ENCODE peak calls at places on chromosomes 12 and 14, in four cellular contexts. L is esophagus squamous epithelium, T is tibial nerve, A is MM.1S. N is an unnamed sample.

GRCh38 chr12:94553875-94554274 is 94.2 kb upstream of the CEP83 start:
- DNase-seq in T (no peak), A (no peak), L (no peak), N (no peak)

GRCh38 chr14:50388256-50388931 is 8.3 kb downstream of the CDKL1 start:
- DNase-seq in T (no peak), A (no peak), L (no peak), N (no peak)

GRCh38 chr14:32109676-32110075 is 32.6 kb downstream of the ARHGAP5 start:
- DNase-seq in T (no peak), L (no peak), A (no peak), N (no peak)

GRCh38 chr12:81450920-81451739 is 308.0 kb downstream of the PPFIA2 start:
- DNase-seq in L (no peak), A (peak; percentile 44), T (no peak), N (peak; percentile 5)

GRCh38 chr12:131487379-131488129 is 223.3 kb upstream of the SFSWAP start:
- DNase-seq in T (no peak), A (no peak), L (no peak), N (no peak)

GRCh38 chr12:6652391-6652790 is 5.2 kb upstream of the ACRBP start:
- DNase-seq in A (no peak), T (no peak), L (no peak), N (no peak)

GRCh38 chr12:123094349-123095073 is 56.4 kb downstream of the PITPNM2 start:
- DNase-seq in A (no peak), T (peak; percentile 17), L (no peak), N (no peak)

GRCh38 chr12:78829690-78830089 is 34.9 kb upstream of the SYT1 start:
- DNase-seq in T (no peak), A (no peak), L (no peak), N (no peak)

GRCh38 chr12:76199808-76200207 is 115.3 kb upstream of the NAP1L1 start:
- DNase-seq in A (no peak), T (no peak), L (no peak), N (no peak)

GRCh38 chr14:102020058-102020971 is 55.9 kb downstream of the DYNC1H1 start:
- DNase-seq in L (no peak), A (no peak), T (no peak), N (peak; percentile 31)

GRCh38 chr14:73239463-73240241 is 2.3 kb downstream of the PAPLN start:
- DNase-seq in A (no peak), T (peak; percentile 51), L (no peak), N (no peak)

GRCh38 chr12:113135178-113136127 is at the start of gene RASAL1:
- DNase-seq in L (no peak), T (no peak), A (peak; percentile 37), N (no peak)

GRCh38 chr14:50928002-50928635 is 16.2 kb downstream of the PYGL start:
- DNase-seq in A (no peak), L (no peak), T (no peak), N (no peak)

GRCh38 chr14:55448146-55448614 is 7.8 kb upstream of the TBPL2 start:
- DNase-seq in T (no peak), L (no peak), A (no peak), N (no peak)

GRCh38 chr12:110906985-110907384 is 13.4 kb downstream of the MYL2 start:
- DNase-seq in L (no peak), A (no peak), T (no peak), N (no peak)

GRCh38 chr12:11981174-11981733 is 89.5 kb upstream of the BCL2L14 start:
- DNase-seq in T (no peak), L (no peak), A (peak; percentile 70), N (peak; percentile 26)

GRCh38 chr12:69173358-69173757 is 66.0 kb upstream of the CPSF6 start:
- DNase-seq in T (no peak), L (no peak), A (no peak), N (no peak)

GRCh38 chr14:86739761-86740160 is 1209.8 kb downstream of the FLRT2 start:
- DNase-seq in L (no peak), T (no peak), A (no peak), N (no peak)

GRCh38 chr14:28745176-28745575 is 21.4 kb upstream of the FOXG1 start:
- DNase-seq in A (no peak), L (no peak), T (no peak), N (no peak)

GRCh38 chr14:35403397-35404245 is 928 bp downstream of the NFKBIA start:
- DNase-seq in A (peak; percentile 79), L (peak; percentile 72), T (peak; percentile 97), N (peak; percentile 91)
- TF ChIP-seq CTCF in A (no peak), L (no peak), T (no peak), N (no peak)

GRCh38 chr12:101830391-101831325 is at the start of gene GNPTAB:
- DNase-seq in T (peak; percentile 73), A (peak; percentile 95), L (peak; percentile 60), N (peak; percentile 95)

GRCh38 chr12:101832030-101832429 is 1.3 kb upstream of the GNPTAB start:
- DNase-seq in T (no peak), L (no peak), A (no peak), N (no peak)

GRCh38 chr12:101826766-101827368 is 3.9 kb downstream of the GNPTAB start:
- DNase-seq in L (no peak), T (no peak), A (no peak), N (no peak)

GRCh38 chr12:101828463-101829196 is 2.1 kb downstream of the GNPTAB start:
- DNase-seq in A (peak; percentile 82), L (no peak), T (no peak), N (peak; percentile 51)

DNA sequence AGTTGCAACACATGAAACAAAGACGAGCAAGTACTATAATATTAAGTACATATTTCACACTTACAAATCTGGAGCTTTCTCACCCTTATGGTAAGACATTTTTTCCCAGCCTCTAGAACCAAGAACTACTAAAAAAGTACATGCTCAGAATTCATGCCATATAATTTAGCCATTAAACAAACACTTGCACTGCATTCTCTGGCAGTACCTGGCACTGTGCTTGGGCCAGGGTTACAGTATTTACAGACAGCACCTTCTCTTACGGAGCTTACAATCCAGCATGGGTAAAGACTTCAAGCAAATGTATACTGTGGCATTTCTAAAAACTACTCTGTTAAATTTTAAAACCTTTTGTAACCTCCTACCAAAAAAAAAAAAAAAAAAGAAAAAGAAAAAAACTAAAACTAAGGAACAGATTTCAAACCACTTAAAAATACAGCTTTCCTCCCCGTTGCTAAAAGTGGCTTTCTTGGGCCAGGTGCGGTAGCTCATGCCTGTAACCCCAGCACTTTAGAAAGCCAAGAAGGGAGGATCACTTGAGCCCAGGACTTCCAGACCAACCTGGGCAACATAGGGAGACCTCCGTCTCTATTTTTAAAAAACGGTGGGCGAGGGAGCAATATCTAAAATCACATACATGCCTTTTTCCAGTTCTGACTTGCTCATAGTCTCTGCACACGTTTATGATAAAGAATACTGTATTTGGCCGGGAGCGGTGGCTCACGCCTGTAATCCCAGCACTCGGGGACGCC is 944 bp downstream of the GNPTAB start:
- DNase-seq in A (peak; percentile 54), L (no peak), T (no peak), N (no peak)
- H3K27ac ChIP-seq in A (peak overlapping the region; percentile 92), L (peak overlapping the region; percentile 89), T (peak overlapping the region; percentile 72), N (peak overlapping the region; percentile 85)

GRCh38 chr12:26845057-26845666 is 12.2 kb upstream of the ITPR2 start:
- DNase-seq in A (no peak), T (peak; percentile 38), L (no peak), N (no peak)
- TF ChIP-seq CTCF in A (peak; percentile 36), T (peak; percentile 54), L (peak; percentile 67), N (peak; percentile 38)

DNA sequence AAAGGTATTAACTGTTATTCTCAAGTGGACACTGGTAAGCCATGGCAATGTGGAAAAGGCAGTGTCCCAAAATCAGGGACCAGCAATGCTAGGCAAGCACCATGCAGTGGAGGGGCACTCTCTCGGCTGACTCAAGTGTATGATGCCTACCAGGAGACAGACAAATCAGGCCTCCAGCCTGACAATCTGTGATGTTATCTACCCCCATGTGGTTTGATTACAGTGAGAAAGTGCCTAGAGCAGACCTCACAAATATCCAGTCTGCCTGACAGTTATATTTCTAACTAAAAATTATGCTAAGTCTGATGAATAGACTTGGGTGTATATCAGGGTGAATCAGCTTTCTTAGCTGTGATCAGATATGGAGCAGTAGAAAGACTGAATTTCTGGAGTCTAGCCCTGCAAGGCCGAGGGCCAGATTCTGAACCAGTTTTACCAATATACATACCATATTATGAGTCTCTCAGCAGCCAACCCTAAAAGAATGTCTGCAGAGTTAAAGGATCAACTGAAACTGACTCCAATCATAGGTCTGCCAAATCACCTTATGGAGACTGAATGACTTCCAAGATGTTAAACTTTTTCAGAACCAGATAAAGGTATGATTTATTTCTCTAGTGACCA is 3.2 kb downstream of the PLBD1 start:
- DNase-seq in A (no peak), L (no peak), T (no peak), N (no peak)
- H3K27ac ChIP-seq in A (no peak overlapping the region), L (peak overlapping the region; percentile 88), T (no peak overlapping the region), N (no peak overlapping the region)

N was measured in DND-41.